ENCODE peak calls at places on chromosomes 3 and 15, in four cellular contexts. H, Y, V and F are unnamed samples.
A peak's percentile ranks its signal among the peaks of the same experiment; 100 is the strongest.

GRCh38 chr3:192848371-192849233 is 69.1 kb downstream of the MB21D2 start:
- DNase-seq in Y (no peak), H (peak; percentile 58), V (no peak), F (no peak)

GRCh38 chr3:81716870-81717509 is 44.5 kb downstream of the GBE1 start:
- DNase-seq in Y (peak; percentile 76), V (no peak), H (peak; percentile 83), F (no peak)

GRCh38 chr3:149131594-149131993 is 2.2 kb downstream of the HPS3 start:
- DNase-seq in Y (no peak), V (no peak), H (no peak), F (no peak)

GRCh38 chr15:89926158-89926557 is 13.4 kb upstream of the ARPIN start:
- DNase-seq in Y (no peak), V (no peak), H (no peak), F (no peak)

GRCh38 chr3:30286007-30286669 is 320.3 kb upstream of the TGFBR2 start:
- DNase-seq in V (no peak), H (peak; percentile 88), Y (no peak), F (no peak)

GRCh38 chr3:197404754-197405153 is 106.3 kb upstream of the DLG1 start:
- DNase-seq in H (no peak), Y (no peak), V (no peak), F (no peak)

GRCh38 chr3:13716540-13717221 is 163.2 kb downstream of the WNT7A start:
- DNase-seq in V (no peak), Y (no peak), H (no peak), F (no peak)

GRCh38 chr3:194860725-194861124 is 175.0 kb downstream of the FAM43A start:
- DNase-seq in H (no peak), Y (no peak), V (no peak), F (no peak)

GRCh38 chr15:99951471-99951870 is 218.2 kb upstream of the LYSMD4 start:
- DNase-seq in V (no peak), H (no peak), Y (no peak), F (no peak)

GRCh38 chr3:121064121-121064520 is 156.1 kb downstream of the STXBP5L start:
- DNase-seq in Y (no peak), H (no peak), V (no peak), F (no peak)

GRCh38 chr3:61628636-61629035 is 67.3 kb downstream of the PTPRG start:
- DNase-seq in H (no peak), V (no peak), Y (no peak), F (no peak)

GRCh38 chr3:72163809-72164634 is 379.1 kb upstream of the PROK2 start:
- DNase-seq in V (no peak), Y (no peak), H (no peak), F (peak; percentile 64)
- H3K4me3 ChIP-seq in V (no peak overlapping the region), Y (no peak overlapping the region), H (no peak overlapping the region), F (no peak overlapping the region)

GRCh38 chr3:10505791-10506585 is 602 bp upstream of the ATP2B2 start:
- DNase-seq in H (no peak), Y (no peak), V (no peak), F (no peak)
- H3K4me3 ChIP-seq in H (no peak overlapping the region), Y (peak overlapping the region; percentile 50), V (no peak overlapping the region), F (no peak overlapping the region)

GRCh38 chr3:12159227-12159601 is 502 bp upstream of the TIMP4 start:
- DNase-seq in H (no peak), V (no peak), Y (no peak), F (no peak)
- H3K4me3 ChIP-seq in H (no peak overlapping the region), V (no peak overlapping the region), Y (no peak overlapping the region), F (no peak overlapping the region)

GRCh38 chr3:187775549-187775948 is 30.3 kb upstream of the BCL6 start:
- DNase-seq in V (no peak), Y (no peak), H (no peak), F (no peak)

GRCh38 chr3:187777331-187778046 is 32.2 kb upstream of the BCL6 start:
- DNase-seq in V (peak; percentile 10), H (peak; percentile 27), Y (no peak), F (peak; percentile 70)

GRCh38 chr3:187773233-187773962 is 28.1 kb upstream of the BCL6 start:
- DNase-seq in V (no peak), Y (no peak), H (no peak), F (no peak)

GRCh38 chr3:187770224-187770623 is 25.0 kb upstream of the BCL6 start:
- DNase-seq in Y (no peak), H (no peak), V (no peak), F (peak; percentile 83)

GRCh38 chr3:187773963-187774789 is 28.9 kb upstream of the BCL6 start:
- DNase-seq in H (no peak), V (no peak), Y (no peak), F (no peak)
- H3K4me3 ChIP-seq in H (no peak overlapping the region), V (no peak overlapping the region), Y (no peak overlapping the region), F (no peak overlapping the region)

DNA sequence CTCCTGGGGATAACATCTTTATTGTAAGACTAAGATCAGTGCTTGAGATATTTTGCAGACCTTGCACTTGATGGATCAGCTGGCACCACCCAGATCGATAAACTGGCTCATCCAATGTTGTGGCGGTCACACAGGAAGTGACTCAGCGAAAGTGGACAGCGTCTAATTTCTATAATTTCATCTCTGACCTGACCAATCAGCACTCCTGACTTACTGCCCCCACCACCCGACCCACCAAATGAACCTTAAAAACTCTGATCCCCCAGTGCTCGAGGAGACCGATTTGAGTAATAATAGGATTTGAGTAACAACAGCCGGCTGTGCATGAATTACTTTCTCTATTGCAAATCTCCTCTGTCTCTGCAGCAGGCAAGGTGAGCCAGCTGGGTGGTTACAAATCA is 62.7 kb upstream of the RNU6-1 start:
- DNase-seq in H (no peak), V (no peak), Y (peak; percentile 91), F (no peak)
- H3K4me3 ChIP-seq in H (no peak overlapping the region), V (no peak overlapping the region), Y (no peak overlapping the region), F (no peak overlapping the region)

GRCh38 chr3:111979689-111980025 is 831 bp downstream of the ABHD10 start:
- DNase-seq in H (no peak), V (no peak), Y (no peak), F (no peak)

GRCh38 chr3:111980716-111981456 is 2.1 kb downstream of the ABHD10 start:
- DNase-seq in V (no peak), Y (no peak), H (no peak), F (no peak)

GRCh38 chr3:111978493-111978832 is 363 bp upstream of the ABHD10 start:
- DNase-seq in Y (no peak), V (no peak), H (no peak), F (no peak)

GRCh38 chr3:111978833-111979688 is at the start of gene ABHD10:
- DNase-seq in V (peak; percentile 97), Y (peak; percentile 98), H (peak; percentile 98), F (peak; percentile 98)

GRCh38 chr3:111981457-111981763 is 2.6 kb downstream of the ABHD10 start:
- DNase-seq in V (no peak), Y (no peak), H (no peak), F (no peak)
- H3K4me3 ChIP-seq in V (no peak overlapping the region), Y (no peak overlapping the region), H (no peak overlapping the region), F (no peak overlapping the region)

GRCh38 chr3:46934508-46935167 is 41.9 kb downstream of the CCDC12 start:
- DNase-seq in Y (no peak), H (no peak), V (no peak), F (no peak)
- H3K4me3 ChIP-seq in Y (no peak overlapping the region), H (no peak overlapping the region), V (no peak overlapping the region), F (no peak overlapping the region)

DNA sequence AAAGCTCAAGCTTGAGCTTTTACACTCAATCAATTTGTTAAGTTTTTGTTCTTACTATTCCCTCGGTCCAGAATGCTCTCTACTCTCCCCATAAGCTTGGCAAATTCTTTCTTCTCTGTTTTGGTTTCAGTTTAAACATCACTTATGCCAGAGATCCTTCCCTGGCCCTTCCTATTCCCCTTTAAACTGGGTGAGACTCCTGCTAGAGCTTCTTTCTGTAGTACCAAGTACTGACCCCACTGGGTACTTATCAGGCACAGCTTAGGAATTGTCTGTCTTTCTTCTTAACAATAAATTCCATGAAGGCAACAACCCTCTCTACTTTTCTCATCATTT is 76.7 kb upstream of the PHLDB2 start:
- DNase-seq in Y (no peak), H (no peak), V (no peak), F (no peak)
- H3K4me3 ChIP-seq in Y (no peak overlapping the region), H (no peak overlapping the region), V (no peak overlapping the region), F (no peak overlapping the region)

GRCh38 chr3:9745521-9745920 is 4.2 kb upstream of the OGG1 start:
- DNase-seq in Y (no peak), V (no peak), H (no peak), F (no peak)
- H3K4me3 ChIP-seq in Y (no peak overlapping the region), V (no peak overlapping the region), H (no peak overlapping the region), F (no peak overlapping the region)